ENCODE peak calls at places on chromosomes 6 and 20, in nine cellular contexts. N is OCI-LY7; Y is iPS-NIHi11; T is stimulated activated CD8-positive, alpha-beta memory T cell treated with anti-CD3 and anti-CD28 coated beads, Interleukin-15, amount 100 ng/mL, for 4 hours; K is kidney epithelial cell; C is lung microvascular endothelial cell; F is adrenal gland; D is endothelial cell; A is HEK293T. S is an unnamed sample.

GRCh38 chr6:56837322-56837894 is 117.5 kb upstream of the BEND6 start:
- DNase-seq in D (no peak), F (no peak), Y (no peak), K (no peak), A (no peak), N (no peak), T (no peak), C (no peak), S (no peak)

GRCh38 chr6:65505736-65506135 is 201.3 kb downstream of the EYS start:
- DNase-seq in A (peak), K (no peak), C (no peak), D (no peak), T (no peak), F (no peak), N (no peak), Y (no peak), S (no peak)

GRCh38 chr6:82362868-82363267 is 749 bp upstream of the TPBG start:
- DNase-seq in N (no peak), F (no peak), A (no peak), C (peak), T (no peak), D (no peak), Y (no peak), K (no peak), S (no peak)

GRCh38 chr20:61217848-61218247 is 34.2 kb upstream of the CDH4 start:
- DNase-seq in C (no peak), N (no peak), D (no peak), T (no peak), K (no peak), A (no peak), Y (no peak), F (no peak), S (no peak)

GRCh38 chr20:11379257-11380011 is 538.3 kb upstream of the BTBD3 start:
- DNase-seq in T (no peak), C (no peak), F (no peak), A (peak), K (no peak), N (no peak), D (no peak), Y (peak), S (no peak)

GRCh38 chr20:25274481-25274880 is 26.6 kb downstream of the PYGB start:
- DNase-seq in A (no peak), K (no peak), F (peak), N (no peak), D (no peak), C (no peak), Y (no peak), T (no peak), S (no peak)

GRCh38 chr6:93721386-93722048 is 302.2 kb upstream of the EPHA7 start:
- DNase-seq in T (no peak), Y (peak), F (no peak), K (no peak), D (peak), C (no peak), A (peak), N (peak), S (no peak)

GRCh38 chr20:50815162-50815989 is 20.5 kb downstream of the BCAS4 start:
- DNase-seq in T (no peak), Y (no peak), F (no peak), D (no peak), C (no peak), A (no peak), N (peak), K (no peak), S (no peak)